ENCODE peak calls at places on chromosome 4, in five cellular contexts. X, S, O, J and Q are unnamed samples.

GRCh38 chr4:130288576-130288975 is 1192.6 kb downstream of the C4orf33 start:
- DNase-seq in X (peak; percentile 13), S (no peak), O (no peak), J (no peak), Q (no peak)

GRCh38 chr4:181261279-181261678 is 981.9 kb upstream of the TENM3 start:
- DNase-seq in X (peak; percentile 63), S (peak; percentile 71), O (no peak), J (no peak), Q (peak; percentile 32)

GRCh38 chr4:48698029-48698901 is 81.8 kb downstream of the FRYL start:
- DNase-seq in X (peak; percentile 92), S (no peak), O (no peak), J (no peak), Q (peak; percentile 85)

GRCh38 chr4:121155893-121156292 is 8.2 kb downstream of the TNIP3 start:
- DNase-seq in X (peak; percentile 56), S (peak; percentile 7), O (no peak), J (no peak), Q (peak; percentile 94)

GRCh38 chr4:123488916-123489315 is 92.3 kb downstream of the SPRY1 start:
- DNase-seq in X (peak; percentile 71), S (no peak), O (peak; percentile 34), J (no peak), Q (peak; percentile 86)

GRCh38 chr4:1243451-1244080 is 5.4 kb downstream of the CTBP1 start:
- DNase-seq in X (no peak), S (no peak), O (no peak), J (no peak), Q (no peak)

GRCh38 chr4:180253419-180253818 is 1989.8 kb upstream of the TENM3 start:
- DNase-seq in X (no peak), S (no peak), O (no peak), J (no peak), Q (no peak)

GRCh38 chr4:122701061-122701460 is 31.4 kb upstream of the BBS12 start:
- DNase-seq in X (no peak), S (no peak), O (peak; percentile 35), J (no peak), Q (no peak)

GRCh38 chr4:88792268-88792781 is 94.7 kb upstream of the NAP1L5 start:
- DNase-seq in X (peak; percentile 77), S (no peak), O (no peak), J (no peak), Q (peak; percentile 86)